ENCODE peak calls at places on chromosomes 16 and 17, in four cellular contexts. H is HepG2, E is K562, S is GM12878. C is an unnamed sample.

GRCh38 chr16:75383141-75383540 is 50.2 kb downstream of the CFDP1 start:
- DNase-seq in E (no peak), S (no peak), H (no peak), C (no peak)

GRCh38 chr16:1784977-1785845 is 2.5 kb downstream of the NUBP2 start:
- DNase-seq in H (no peak), E (no peak), S (no peak), C (no peak)

GRCh38 chr16:85523602-85524364 is 89.3 kb upstream of the GSE1 start:
- DNase-seq in H (peak), S (no peak), E (peak), C (peak)

GRCh38 chr16:49682577-49683165 is 173.2 kb downstream of the ZNF423 start:
- DNase-seq in E (no peak), S (no peak), H (no peak), C (no peak)

GRCh38 chr16:397736-398332 is 835 bp downstream of the NME4 start:
- DNase-seq in S (no peak), H (peak), E (no peak), C (peak)

GRCh38 chr16:35497399-35497798 is 2038.0 kb downstream of the TP53TG3F start:
- DNase-seq in E (no peak), H (no peak), S (no peak), C (no peak)

GRCh38 chr16:50213939-50214519 is 52.3 kb upstream of the ADCY7 start:
- DNase-seq in H (peak), S (no peak), E (peak), C (peak)

GRCh38 chr16:55671974-55672280 is 16.1 kb downstream of the SLC6A2 start:
- DNase-seq in S (no peak), H (no peak), E (no peak), C (no peak)

GRCh38 chr16:1871974-1872635 is at the start of gene MEIOB:
- DNase-seq in H (no peak), S (no peak), E (peak), C (peak)

GRCh38 chr17:38569701-38570512 is 35.8 kb downstream of the SRCIN1 start:
- DNase-seq in E (no peak), S (no peak), H (no peak), C (peak)

GRCh38 chr17:28045304-28045703 is 2.8 kb downstream of the NLK start:
- DNase-seq in E (no peak), S (no peak), H (no peak), C (no peak)

GRCh38 chr16:69848635-69849545 is 86.8 kb downstream of the WWP2 start:
- DNase-seq in E (no peak), S (no peak), H (no peak), C (no peak)

GRCh38 chr17:57523926-57524634 is 221.0 kb downstream of the CCDC182 start:
- DNase-seq in E (no peak), H (no peak), S (no peak), C (no peak)

GRCh38 chr16:47156816-47157215 is 13.1 kb upstream of the NETO2 start:
- DNase-seq in H (no peak), E (no peak), S (no peak), C (no peak)

GRCh38 chr17:82956726-82957468 is 117.1 kb upstream of the ZNF750 start:
- DNase-seq in S (no peak), E (no peak), H (no peak), C (no peak)
- TF ChIP-seq MXI1 in S (no peak), E (no peak), H (no peak), C (no peak)

GRCh38 chr17:73029021-73029420 is 63.5 kb downstream of the SLC39A11 start:
- DNase-seq in E (no peak), S (no peak), H (no peak), C (no peak)

GRCh38 chr17:73030995-73031394 is 61.5 kb downstream of the SLC39A11 start:
- DNase-seq in H (no peak), E (no peak), S (no peak), C (no peak)

GRCh38 chr17:73029941-73030340 is 62.5 kb downstream of the SLC39A11 start:
- DNase-seq in H (no peak), S (no peak), E (no peak), C (no peak)

GRCh38 chr17:73031472-73031871 is 61.0 kb downstream of the SLC39A11 start:
- DNase-seq in H (no peak), E (no peak), S (no peak), C (no peak)

GRCh38 chr17:73030501-73030911 is 62.0 kb downstream of the SLC39A11 start:
- DNase-seq in S (no peak), E (no peak), H (peak), C (no peak)
- TF ChIP-seq TAF1 in S (no peak), E (no peak), H (no peak), C (no peak)

GRCh38 chr16:4412854-4413253 is 3.5 kb downstream of the CORO7 start:
- DNase-seq in E (no peak), H (no peak), S (no peak), C (no peak)

GRCh38 chr16:4416200-4417032 is at the start of gene CORO7:
- DNase-seq in S (peak), E (peak), H (peak), C (peak)

GRCh38 chr16:4414187-4414909 is 2.0 kb downstream of the CORO7 start:
- DNase-seq in S (peak), H (no peak), E (no peak), C (no peak)

GRCh38 chr16:4412159-4412558 is 4.2 kb downstream of the CORO7 start:
- DNase-seq in S (no peak), E (no peak), H (no peak), C (no peak)

GRCh38 chr16:4415538-4416199 is 727 bp downstream of the CORO7 start:
- DNase-seq in S (no peak), E (peak), H (peak), C (peak)
- TF ChIP-seq MXI1 in S (no peak), E (no peak), H (no peak), C (no peak)

GRCh38 chr16:15073101-15073500 is 17.2 kb upstream of the NTAN1 start:
- DNase-seq in H (no peak), S (no peak), E (no peak), C (no peak)
- TF ChIP-seq TAF1 in H (no peak), S (no peak), E (no peak), C (no peak)

C was measured in SK-N-SH.